ENCODE peak calls at places on chromosomes 13 and 19, in four cellular contexts. C is spleen, Q is IMR-90, J is kidney epithelial cell. F is an unnamed sample.

GRCh38 chr13:98664924-98665637 is 87.4 kb downstream of the SLC15A1 start:
- DNase-seq in C (no peak), Q (no peak), J (no peak), F (no peak)

GRCh38 chr13:29754486-29754806 is 96.0 kb downstream of the UBL3 start:
- DNase-seq in C (no peak), Q (peak; percentile 61), J (no peak), F (peak; percentile 48)

GRCh38 chr13:74839656-74840055 is 642.3 kb downstream of the TBC1D4 start:
- DNase-seq in C (no peak), Q (peak; percentile 13), J (no peak), F (no peak)

GRCh38 chr19:1936916-1937610 is 3.9 kb upstream of the CSNK1G2 start:
- DNase-seq in C (no peak), Q (no peak), J (no peak), F (no peak)

GRCh38 chr19:13729859-13730258 is 34.5 kb upstream of the MRI1 start:
- DNase-seq in C (no peak), Q (peak; percentile 61), J (no peak), F (no peak)

GRCh38 chr19:50943074-50943828 is 9.6 kb downstream of the KLK5 start:
- DNase-seq in C (no peak), Q (no peak), J (no peak), F (no peak)

GRCh38 chr13:23505007-23505406 is 65.2 kb upstream of the TNFRSF19 start:
- DNase-seq in C (no peak), Q (peak; percentile 74), J (no peak), F (peak; percentile 79)

GRCh38 chr13:46633416-46633815 is 80.4 kb downstream of the LRCH1 start:
- DNase-seq in C (no peak), Q (peak; percentile 88), J (peak; percentile 76), F (peak; percentile 79)

GRCh38 chr13:86403213-86403612 is 604.0 kb upstream of the SLITRK6 start:
- DNase-seq in C (no peak), Q (no peak), J (no peak), F (no peak)

GRCh38 chr13:25691654-25692053 is 319.9 kb downstream of the ATP8A2 start:
- DNase-seq in C (no peak), Q (no peak), J (no peak), F (no peak)

GRCh38 chr19:46753420-46754155 is 7.3 kb upstream of the STRN4 start:
- DNase-seq in C (peak; percentile 88), Q (no peak), J (no peak), F (peak; percentile 24)

GRCh38 chr19:1860133-1860775 is 3.1 kb downstream of the KLF16 start:
- DNase-seq in C (no peak), Q (peak; percentile 81), J (no peak), F (peak; percentile 78)

GRCh38 chr13:99031725-99032298 is 53.9 kb upstream of the DOCK9 start:
- DNase-seq in C (no peak), Q (no peak), J (no peak), F (no peak)

GRCh38 chr19:55080121-55080914 is 4.6 kb downstream of the EPS8L1 start:
- DNase-seq in C (peak; percentile 91), Q (peak; percentile 55), J (no peak), F (peak; percentile 63)

GRCh38 chr13:26971990-26972888 is 199.4 kb downstream of the USP12 start:
- DNase-seq in C (peak; percentile 72), Q (peak; percentile 20), J (no peak), F (no peak)

GRCh38 chr19:5585461-5586299 is 17.9 kb upstream of the TINCR start:
- DNase-seq in C (no peak), Q (no peak), J (no peak), F (no peak)

GRCh38 chr13:33322965-33323668 is 37.6 kb upstream of the STARD13 start:
- DNase-seq in C (no peak), Q (no peak), J (no peak), F (no peak)

GRCh38 chr19:7978196-7978825 is 27.1 kb downstream of the ELAVL1 start:
- DNase-seq in C (peak; percentile 39), Q (peak; percentile 7), J (no peak), F (no peak)

GRCh38 chr19:17538684-17539287 is 16.7 kb upstream of the COLGALT1 start:
- DNase-seq in C (no peak), Q (no peak), J (no peak), F (no peak)
- H3K4me3 ChIP-seq in C (peak overlapping the region; percentile 46), Q (peak overlapping the region; percentile 44), J (peak overlapping the region; percentile 27), F (peak overlapping the region; percentile 62)

GRCh38 chr19:20414133-20414532 is 151.4 kb downstream of the ZNF737 start:
- DNase-seq in C (no peak), Q (no peak), J (no peak), F (no peak)

GRCh38 chr19:20413705-20414104 is 151.9 kb downstream of the ZNF737 start:
- DNase-seq in C (no peak), Q (no peak), J (no peak), F (no peak)
- H3K4me3 ChIP-seq in C (no peak overlapping the region), Q (no peak overlapping the region), J (no peak overlapping the region), F (no peak overlapping the region)

DNA sequence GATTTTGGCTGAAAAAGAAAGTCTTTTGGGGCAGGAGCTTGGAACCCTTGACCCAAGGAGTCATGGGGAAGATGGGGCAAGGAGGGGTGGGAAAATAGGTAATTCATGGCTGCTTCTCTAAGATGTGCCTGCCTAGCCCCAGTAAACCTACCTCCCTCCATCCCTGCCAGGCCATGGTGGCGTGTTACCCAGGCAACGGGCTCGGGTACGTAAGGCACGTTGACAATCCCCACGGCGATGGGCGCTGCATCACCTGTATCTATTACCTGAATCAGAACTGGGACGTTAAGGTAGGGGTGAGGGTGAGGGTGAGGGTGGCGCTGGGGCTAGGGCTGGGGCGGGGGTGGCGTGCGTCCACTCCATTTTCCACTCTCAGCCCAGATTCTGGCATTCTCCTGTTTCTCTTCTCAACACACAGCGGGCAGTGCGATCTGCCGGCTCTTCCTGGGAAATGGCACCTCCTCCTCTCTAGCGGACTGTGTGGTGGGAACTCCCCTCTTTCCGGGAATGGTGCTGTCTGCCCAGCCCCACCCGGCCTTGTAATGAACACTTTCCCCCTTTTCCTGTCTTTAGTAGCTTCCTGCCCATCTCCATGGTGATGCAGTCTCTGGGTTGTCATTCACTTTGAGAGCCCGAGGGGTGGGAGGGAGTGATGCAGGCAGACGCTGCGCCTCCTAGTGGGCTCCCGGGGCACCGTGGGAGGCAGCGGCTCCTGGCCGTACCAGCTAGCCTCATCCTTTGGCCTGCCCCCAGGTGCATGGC is 7.6 kb downstream of the EGLN2 start:
- DNase-seq in C (peak; percentile 93), Q (peak; percentile 95), J (peak; percentile 95), F (peak; percentile 98)
- H3K4me3 ChIP-seq in C (peak overlapping the region; percentile 9), Q (no peak overlapping the region), J (no peak overlapping the region), F (peak overlapping the region; percentile 24)

DNA sequence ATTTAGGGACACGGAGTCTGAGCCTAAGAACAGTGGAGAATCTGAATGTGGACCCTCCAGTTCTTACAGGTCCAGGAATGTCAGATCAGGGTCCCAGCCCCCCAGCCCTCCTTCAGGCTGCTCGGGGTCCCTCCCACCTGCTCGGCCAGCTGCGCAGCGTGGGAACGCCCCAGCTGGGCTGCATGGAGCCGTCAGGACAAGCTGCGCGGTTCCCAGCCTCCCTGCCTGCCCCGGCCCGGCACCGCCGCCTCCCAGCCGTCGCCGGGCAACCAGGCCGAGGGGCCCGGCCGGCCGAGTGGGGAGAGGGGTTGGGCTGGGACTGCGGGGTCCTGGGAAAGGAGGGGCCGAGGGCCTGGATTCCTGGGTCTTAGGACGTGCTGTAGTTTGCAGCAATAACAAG is 710 bp upstream of the KIRREL2 start:
- DNase-seq in C (no peak), Q (no peak), J (no peak), F (no peak)
- H3K4me3 ChIP-seq in C (peak overlapping the region; percentile 36), Q (no peak overlapping the region), J (no peak overlapping the region), F (no peak overlapping the region)

F was measured in fibroblast of villous mesenchyme.